ENCODE peak calls at places on chromosomes 16 and 17, in six cellular contexts. One of them, this sample, is unnamed.

GRCh38 chr16:3274490-3274889 is 8.8 kb upstream of the ZNF263 start:
- DNase-seq in heart right ventricle: no peak
- DNase-seq in tibial artery: no peak
- DNase-seq in GM12865: no peak
- DNase-seq in epithelial cell of esophagus: no peak
- DNase-seq in neural progenitor cell: peak
- DNase-seq in this sample: no peak

GRCh38 chr16:88057656-88058055 is 106.4 kb downstream of the BANP start:
- DNase-seq in GM12865: no peak
- DNase-seq in heart right ventricle: no peak
- DNase-seq in tibial artery: no peak
- DNase-seq in epithelial cell of esophagus: no peak
- DNase-seq in neural progenitor cell: peak
- DNase-seq in this sample: no peak

GRCh38 chr16:15610369-15610871 is 32.5 kb downstream of the MARF1 start:
- DNase-seq in heart right ventricle: no peak
- DNase-seq in neural progenitor cell: no peak
- DNase-seq in GM12865: no peak
- DNase-seq in tibial artery: no peak
- DNase-seq in epithelial cell of esophagus: no peak
- DNase-seq in this sample: no peak

GRCh38 chr17:77770331-77771105 is 188.0 kb upstream of the TNRC6C start:
- DNase-seq in neural progenitor cell: no peak
- DNase-seq in tibial artery: no peak
- DNase-seq in epithelial cell of esophagus: no peak
- DNase-seq in GM12865: no peak
- DNase-seq in heart right ventricle: peak
- DNase-seq in this sample: no peak

GRCh38 chr16:81280393-81280792 is 34.4 kb upstream of the GAN start:
- DNase-seq in heart right ventricle: no peak
- DNase-seq in neural progenitor cell: no peak
- DNase-seq in GM12865: no peak
- DNase-seq in tibial artery: no peak
- DNase-seq in epithelial cell of esophagus: peak
- DNase-seq in this sample: no peak

GRCh38 chr16:87227651-87228015 is 89.6 kb downstream of the C16orf95 start:
- DNase-seq in GM12865: no peak
- DNase-seq in heart right ventricle: no peak
- DNase-seq in tibial artery: no peak
- DNase-seq in neural progenitor cell: no peak
- DNase-seq in epithelial cell of esophagus: no peak
- DNase-seq in this sample: no peak

GRCh38 chr16:17556276-17557052 is 85.7 kb upstream of the XYLT1 start:
- DNase-seq in neural progenitor cell: peak
- DNase-seq in GM12865: peak
- DNase-seq in tibial artery: no peak
- DNase-seq in heart right ventricle: no peak
- DNase-seq in epithelial cell of esophagus: peak
- DNase-seq in this sample: no peak

GRCh38 chr16:85363881-85364280 is 249.2 kb upstream of the GSE1 start:
- DNase-seq in tibial artery: no peak
- DNase-seq in heart right ventricle: no peak
- DNase-seq in GM12865: no peak
- DNase-seq in epithelial cell of esophagus: no peak
- DNase-seq in neural progenitor cell: no peak
- DNase-seq in this sample: no peak

GRCh38 chr16:87180069-87180468 is 137.1 kb downstream of the C16orf95 start:
- DNase-seq in GM12865: no peak
- DNase-seq in epithelial cell of esophagus: no peak
- DNase-seq in neural progenitor cell: no peak
- DNase-seq in heart right ventricle: no peak
- DNase-seq in tibial artery: no peak
- DNase-seq in this sample: no peak

GRCh38 chr16:3879887-3880564 is 487 bp downstream of the CREBBP start:
- DNase-seq in neural progenitor cell: peak
- DNase-seq in epithelial cell of esophagus: peak
- DNase-seq in GM12865: peak
- DNase-seq in heart right ventricle: peak
- DNase-seq in tibial artery: peak
- DNase-seq in this sample: peak

GRCh38 chr16:261031-261691 is 14.6 kb downstream of the RGS11 start:
- DNase-seq in tibial artery: no peak
- DNase-seq in epithelial cell of esophagus: no peak
- DNase-seq in neural progenitor cell: no peak
- DNase-seq in GM12865: no peak
- DNase-seq in heart right ventricle: no peak
- DNase-seq in this sample: no peak

DNA sequence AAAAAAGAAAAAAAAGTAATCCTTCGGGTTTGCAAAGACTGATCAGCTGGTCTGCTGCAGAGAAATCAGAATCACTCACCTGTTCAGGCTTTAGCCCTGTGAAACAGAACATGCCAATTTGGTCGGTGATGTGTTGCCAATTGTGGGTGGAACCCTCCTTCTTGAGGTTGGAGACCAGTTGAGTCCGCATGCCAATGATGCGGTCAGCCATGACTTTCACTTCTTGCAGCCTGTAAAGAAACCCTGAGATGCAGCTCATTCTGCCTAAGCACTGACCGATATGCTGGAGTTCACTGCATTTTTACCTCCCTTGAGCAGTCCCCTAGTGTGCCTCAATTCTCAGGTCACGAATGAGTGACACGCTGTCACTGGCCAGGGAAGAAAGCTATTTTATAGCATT is 24.8 kb upstream of the SLC38A7 start:
- DNase-seq in neural progenitor cell: no peak
- DNase-seq in epithelial cell of esophagus: no peak
- DNase-seq in GM12865: no peak
- DNase-seq in tibial artery: no peak
- DNase-seq in heart right ventricle: no peak
- DNase-seq in this sample: no peak
- H3K4me3 ChIP-seq in neural progenitor cell: no peak
- H3K4me3 ChIP-seq in epithelial cell of esophagus: no peak
- H3K4me3 ChIP-seq in GM12865: no peak
- H3K4me3 ChIP-seq in tibial artery: no peak
- H3K4me3 ChIP-seq in heart right ventricle: no peak
- H3K4me3 ChIP-seq in this sample: no peak

GRCh38 chr17:33647976-33648375 is 354.9 kb upstream of the ASIC2 start:
- DNase-seq in neural progenitor cell: peak
- DNase-seq in epithelial cell of esophagus: peak
- DNase-seq in GM12865: peak
- DNase-seq in tibial artery: no peak
- DNase-seq in heart right ventricle: no peak
- DNase-seq in this sample: no peak
- TF ChIP-seq CTCF in neural progenitor cell: peak
- TF ChIP-seq CTCF in epithelial cell of esophagus: peak
- TF ChIP-seq CTCF in GM12865: peak
- TF ChIP-seq CTCF in tibial artery: peak
- TF ChIP-seq CTCF in heart right ventricle: peak
- TF ChIP-seq CTCF in this sample: peak

GRCh38 chr16:68235105-68235881 is 634 bp downstream of the ESRP2 start:
- DNase-seq in heart right ventricle: no peak
- DNase-seq in GM12865: no peak
- DNase-seq in neural progenitor cell: peak
- DNase-seq in tibial artery: no peak
- DNase-seq in epithelial cell of esophagus: peak
- DNase-seq in this sample: no peak
- H3K4me3 ChIP-seq in heart right ventricle: peak
- H3K4me3 ChIP-seq in GM12865: no peak
- H3K4me3 ChIP-seq in neural progenitor cell: peak
- H3K4me3 ChIP-seq in tibial artery: peak
- H3K4me3 ChIP-seq in epithelial cell of esophagus: peak
- H3K4me3 ChIP-seq in this sample: no peak

GRCh38 chr16:57118461-57119084 is 26.2 kb downstream of the CPNE2 start:
- DNase-seq in tibial artery: no peak
- DNase-seq in epithelial cell of esophagus: no peak
- DNase-seq in GM12865: no peak
- DNase-seq in neural progenitor cell: no peak
- DNase-seq in heart right ventricle: no peak
- DNase-seq in this sample: no peak

GRCh38 chr16:57113664-57114063 is 21.3 kb downstream of the CPNE2 start:
- DNase-seq in GM12865: no peak
- DNase-seq in heart right ventricle: no peak
- DNase-seq in tibial artery: no peak
- DNase-seq in epithelial cell of esophagus: no peak
- DNase-seq in neural progenitor cell: no peak
- DNase-seq in this sample: no peak

GRCh38 chr16:57113042-57113453 is 20.7 kb downstream of the CPNE2 start:
- DNase-seq in neural progenitor cell: no peak
- DNase-seq in GM12865: peak
- DNase-seq in heart right ventricle: no peak
- DNase-seq in tibial artery: no peak
- DNase-seq in epithelial cell of esophagus: no peak
- DNase-seq in this sample: no peak

GRCh38 chr16:57115148-57115503 is 22.7 kb downstream of the CPNE2 start:
- DNase-seq in neural progenitor cell: no peak
- DNase-seq in epithelial cell of esophagus: no peak
- DNase-seq in GM12865: no peak
- DNase-seq in tibial artery: no peak
- DNase-seq in heart right ventricle: no peak
- DNase-seq in this sample: no peak

DNA sequence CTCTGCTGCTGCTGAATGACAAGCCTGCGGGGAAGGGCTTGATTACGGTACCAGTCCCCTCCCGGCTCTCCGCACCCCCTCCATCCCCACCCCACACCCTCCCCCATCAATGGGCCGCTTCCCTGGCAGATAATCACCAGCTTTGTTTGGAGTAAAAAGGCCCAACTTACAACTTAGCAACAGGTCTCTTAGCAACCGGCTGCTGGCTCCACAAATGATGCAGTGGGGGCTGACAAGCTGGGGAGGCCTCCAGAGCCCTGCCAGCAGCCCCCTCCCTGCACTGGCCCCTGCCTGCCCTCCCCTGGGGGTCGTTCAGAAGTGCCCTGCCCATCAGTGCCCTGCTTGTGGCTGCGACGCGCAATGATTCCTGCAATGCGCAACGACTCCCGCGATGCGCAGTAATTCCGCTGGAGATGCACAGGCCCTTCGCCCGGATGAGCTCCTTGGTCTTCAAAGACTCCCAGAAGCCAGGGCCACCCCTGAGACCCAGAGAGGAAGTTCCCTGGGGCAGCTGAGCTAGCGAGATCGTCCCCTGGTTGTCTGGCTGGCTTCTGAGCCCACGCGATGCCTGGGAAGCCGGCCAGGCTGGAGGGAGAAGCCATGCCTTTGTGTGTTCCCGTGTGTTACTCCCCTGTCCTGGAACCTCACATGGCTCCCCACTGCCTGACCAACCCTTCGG is 23.3 kb downstream of the CPNE2 start:
- DNase-seq in epithelial cell of esophagus: no peak
- DNase-seq in neural progenitor cell: peak
- DNase-seq in heart right ventricle: peak
- DNase-seq in tibial artery: peak
- DNase-seq in GM12865: no peak
- DNase-seq in this sample: no peak
- TF ChIP-seq CTCF in epithelial cell of esophagus: no peak
- TF ChIP-seq CTCF in neural progenitor cell: no peak
- TF ChIP-seq CTCF in heart right ventricle: no peak
- TF ChIP-seq CTCF in tibial artery: no peak
- TF ChIP-seq CTCF in GM12865: no peak
- TF ChIP-seq CTCF in this sample: no peak

GRCh38 chr16:1422076-1422475 is 1.5 kb upstream of the UQCC4 start:
- DNase-seq in neural progenitor cell: no peak
- DNase-seq in epithelial cell of esophagus: no peak
- DNase-seq in heart right ventricle: no peak
- DNase-seq in tibial artery: no peak
- DNase-seq in GM12865: no peak
- DNase-seq in this sample: no peak
- H3K4me3 ChIP-seq in neural progenitor cell: no peak
- H3K4me3 ChIP-seq in epithelial cell of esophagus: no peak
- H3K4me3 ChIP-seq in heart right ventricle: no peak
- H3K4me3 ChIP-seq in tibial artery: no peak
- H3K4me3 ChIP-seq in GM12865: no peak
- H3K4me3 ChIP-seq in this sample: no peak

GRCh38 chr17:41917192-41917591 is 1.6 kb downstream of the ACLY start:
- DNase-seq in neural progenitor cell: peak
- DNase-seq in GM12865: no peak
- DNase-seq in tibial artery: no peak
- DNase-seq in epithelial cell of esophagus: peak
- DNase-seq in heart right ventricle: no peak
- DNase-seq in this sample: no peak

GRCh38 chr17:41918392-41919164 is at the start of gene ACLY:
- DNase-seq in heart right ventricle: peak
- DNase-seq in neural progenitor cell: peak
- DNase-seq in epithelial cell of esophagus: peak
- DNase-seq in tibial artery: peak
- DNase-seq in GM12865: peak
- DNase-seq in this sample: peak

GRCh38 chr17:41919165-41919817 is 540 bp upstream of the ACLY start:
- DNase-seq in epithelial cell of esophagus: peak
- DNase-seq in GM12865: no peak
- DNase-seq in neural progenitor cell: peak
- DNase-seq in heart right ventricle: no peak
- DNase-seq in tibial artery: peak
- DNase-seq in this sample: no peak

GRCh38 chr17:41919840-41920579 is 1.3 kb upstream of the ACLY start:
- DNase-seq in heart right ventricle: no peak
- DNase-seq in epithelial cell of esophagus: peak
- DNase-seq in neural progenitor cell: no peak
- DNase-seq in tibial artery: no peak
- DNase-seq in GM12865: no peak
- DNase-seq in this sample: no peak

GRCh38 chr17:41917957-41918391 is 777 bp downstream of the ACLY start:
- DNase-seq in GM12865: peak
- DNase-seq in epithelial cell of esophagus: peak
- DNase-seq in neural progenitor cell: peak
- DNase-seq in heart right ventricle: peak
- DNase-seq in tibial artery: peak
- DNase-seq in this sample: no peak
- TF ChIP-seq CTCF in GM12865: no peak
- TF ChIP-seq CTCF in epithelial cell of esophagus: no peak
- TF ChIP-seq CTCF in neural progenitor cell: no peak
- TF ChIP-seq CTCF in heart right ventricle: no peak
- TF ChIP-seq CTCF in tibial artery: peak
- TF ChIP-seq CTCF in this sample: no peak

This sample was measured in GM06990.